ENCODE peak calls at places on chromosome 11, in six cellular contexts. T, K, Y, Z, M and I are unnamed samples.

GRCh38 chr11:10303558-10304363 is 1.1 kb upstream of the ADM start:
- DNase-seq in T (no peak), K (peak), Y (peak), Z (no peak), M (no peak), I (peak)

GRCh38 chr11:113440816-113441215 is 34.4 kb downstream of the DRD2 start:
- DNase-seq in T (no peak), K (no peak), Y (no peak), Z (no peak), M (no peak), I (no peak)

GRCh38 chr11:83612891-83613766 is 327.0 kb upstream of the CCDC90B start:
- DNase-seq in T (no peak), K (no peak), Y (no peak), Z (no peak), M (no peak), I (no peak)

GRCh38 chr11:103987631-103988594 is 48.5 kb upstream of the DDI1 start:
- DNase-seq in T (no peak), K (no peak), Y (peak), Z (no peak), M (no peak), I (no peak)

GRCh38 chr11:10355257-10355661 is 50.4 kb downstream of the ADM start:
- DNase-seq in T (no peak), K (no peak), Y (peak), Z (no peak), M (no peak), I (no peak)

GRCh38 chr11:6745465-6746015 is 26.2 kb downstream of the OR2AG2 start:
- DNase-seq in T (no peak), K (no peak), Y (peak), Z (no peak), M (no peak), I (no peak)

GRCh38 chr11:119754656-119755350 is 25.8 kb upstream of the NECTIN1 start:
- DNase-seq in T (no peak), K (no peak), Y (no peak), Z (no peak), M (no peak), I (no peak)

GRCh38 chr11:9739108-9739507 is 75.2 kb downstream of the SWAP70 start:
- DNase-seq in T (no peak), K (no peak), Y (no peak), Z (no peak), M (no peak), I (no peak)

GRCh38 chr11:27124514-27125264 is 84.1 kb downstream of the BBOX1 start:
- DNase-seq in T (no peak), K (no peak), Y (peak), Z (no peak), M (no peak), I (peak)